ENCODE peak calls at places on chromosomes 2 and 18, in ten cellular contexts. F is GM13976; G is neural progenitor cell; Z is NB4; N is activated T-cell treated with anti-CD3 and anti-CD28 coated beads, Interleukin-2, amount 50 U/mL, for 72 hours; L is H9; E is germinal center; B is COLO829; I is bronchial epithelial cell; D is activated T-helper 1 cell treated with Interleukin-2 at 50 U/mL for 16 hours. S is an unnamed sample.

GRCh38 chr2:72236445-72237067 is 88.9 kb upstream of the CYP26B1 start:
- DNase-seq in B (peak; percentile 21), F (no peak), D (no peak), N (no peak), L (no peak), E (no peak), I (peak; percentile 94), Z (no peak), G (no peak), S (no peak)

GRCh38 chr2:232857158-232857563 is 12.9 kb upstream of the SNORC start:
- DNase-seq in L (no peak), I (no peak), E (no peak), D (no peak), N (no peak), Z (no peak), F (no peak), B (no peak), G (no peak), S (no peak)

GRCh38 chr18:6731197-6731596 is 1.7 kb downstream of the ARHGAP28 start:
- DNase-seq in I (peak; percentile 71), E (no peak), Z (no peak), D (no peak), L (no peak), F (no peak), G (peak; percentile 20), B (no peak), N (no peak), S (no peak)

GRCh38 chr18:56175309-56175708 is 463.1 kb downstream of the TXNL1 start:
- DNase-seq in E (no peak), I (no peak), N (no peak), L (no peak), G (no peak), F (no peak), B (no peak), D (no peak), Z (no peak), S (no peak)

GRCh38 chr2:106719222-106719621 is 166.7 kb downstream of the ST6GAL2 start:
- DNase-seq in Z (no peak), G (no peak), E (no peak), N (no peak), D (no peak), I (no peak), F (no peak), L (no peak), B (no peak), S (no peak)

GRCh38 chr2:18749912-18750526 is 160.7 kb upstream of the NT5C1B start:
- DNase-seq in Z (peak; percentile 58), N (peak; percentile 30), B (no peak), E (no peak), I (peak; percentile 38), G (peak; percentile 56), D (no peak), F (peak; percentile 26), L (no peak), S (peak; percentile 54)

GRCh38 chr18:66640431-66640830 is 36.5 kb upstream of the CDH19 start:
- DNase-seq in L (no peak), E (no peak), G (no peak), F (no peak), N (no peak), D (no peak), I (peak; percentile 58), B (no peak), Z (peak; percentile 2), S (no peak)

GRCh38 chr18:2515908-2516625 is 55.2 kb downstream of the METTL4 start:
- DNase-seq in D (no peak), E (no peak), N (peak; percentile 14), G (no peak), Z (peak; percentile 71), L (no peak), F (peak; percentile 13), I (peak; percentile 97), B (peak; percentile 40), S (peak; percentile 11)